ENCODE peak calls at places on chromosomes 12 and 14, in eight cellular contexts. L is activated CD4-positive, alpha-beta T cell treated with anti-CD3 and anti-CD28 coated beads for 4 hours; M is ELF-1; C is glutamatergic neuron; W is stimulated activated CD4-positive, alpha-beta T cell treated with anti-CD3 and anti-CD28 coated beads, Interleukin-15, amount 100 ng/mL, for 24 hours; F is A172; D is NCI-H1930; K is ELR. N is an unnamed sample.

GRCh38 chr12:57248934-57249742 is 1.8 kb downstream of the STAC3 start:
- DNase-seq in W (no peak), M (no peak), C (no peak), F (no peak), L (no peak), D (no peak), K (no peak), N (no peak)

GRCh38 chr12:131327521-131328488 is 374.1 kb downstream of the ADGRD1 start:
- DNase-seq in W (no peak), C (no peak), D (no peak), L (no peak), M (peak), K (no peak), F (no peak), N (no peak)

GRCh38 chr12:47323802-47324201 is 244.0 kb upstream of the AMIGO2 start:
- DNase-seq in K (no peak), D (no peak), L (no peak), C (no peak), M (no peak), F (no peak), W (no peak), N (no peak)

GRCh38 chr14:105844047-105844630 is 317.8 kb downstream of the TMEM121 start:
- DNase-seq in W (no peak), K (no peak), F (no peak), C (no peak), D (no peak), L (no peak), M (no peak), N (no peak)

GRCh38 chr12:95077341-95077740 is 3.9 kb upstream of the NR2C1 start:
- DNase-seq in D (no peak), M (no peak), C (no peak), L (no peak), F (no peak), K (no peak), W (no peak), N (no peak)

GRCh38 chr12:116217045-116217444 is 60.4 kb downstream of the MED13L start:
- DNase-seq in L (no peak), D (no peak), F (no peak), W (no peak), M (no peak), C (no peak), K (no peak), N (no peak)

GRCh38 chr14:60655898-60656754 is 6.8 kb upstream of the SIX1 start:
- DNase-seq in W (peak), D (no peak), K (no peak), L (no peak), M (peak), F (no peak), C (peak), N (no peak)

GRCh38 chr12:51527872-51528271 is 63.2 kb upstream of the SCN8A start:
- DNase-seq in L (no peak), F (no peak), C (no peak), D (no peak), K (no peak), W (no peak), M (no peak), N (no peak)

GRCh38 chr14:89435527-89436273 is 18.7 kb upstream of the FOXN3 start:
- DNase-seq in M (no peak), W (no peak), C (no peak), D (no peak), K (no peak), F (no peak), L (no peak), N (no peak)

GRCh38 chr12:132572106-132572505 is 38.3 kb downstream of the LRCOL1 start:
- DNase-seq in K (no peak), C (no peak), F (no peak), W (no peak), M (peak), L (no peak), D (no peak), N (peak)

GRCh38 chr12:132888852-132889251 is 1.4 kb upstream of the CHFR start:
- DNase-seq in D (no peak), M (peak), L (no peak), C (no peak), K (no peak), W (no peak), F (no peak), N (no peak)

GRCh38 chr12:18171571-18171970 is 81.6 kb upstream of the RERGL start:
- DNase-seq in K (peak), D (no peak), L (no peak), W (no peak), C (no peak), F (no peak), M (no peak), N (peak)

GRCh38 chr12:125229878-125230530 is 164.8 kb downstream of the AACS start:
- DNase-seq in C (no peak), W (no peak), D (no peak), K (no peak), F (no peak), M (peak), L (no peak), N (no peak)

GRCh38 chr12:3432176-3432742 is 58.7 kb upstream of the PRMT8 start:
- DNase-seq in D (no peak), L (no peak), K (peak), F (no peak), M (peak), C (no peak), W (no peak), N (peak)

GRCh38 chr14:99266181-99267178 is 5.5 kb downstream of the BCL11B start:
- DNase-seq in D (no peak), L (peak), C (peak), M (peak), K (peak), F (peak), W (peak), N (peak)

GRCh38 chr12:64252708-64253107 is 30.6 kb upstream of the KICS2 start:
- DNase-seq in F (no peak), K (no peak), W (no peak), L (no peak), C (no peak), M (no peak), D (no peak), N (peak)

GRCh38 chr14:54767139-54767431 is 135.5 kb downstream of the GCH1 start:
- DNase-seq in L (no peak), D (no peak), C (no peak), K (no peak), M (no peak), F (no peak), W (peak), N (no peak)

GRCh38 chr12:91183565-91183964 is 948 bp upstream of the DCN start:
- DNase-seq in F (no peak), D (no peak), C (no peak), W (no peak), L (no peak), K (no peak), M (no peak), N (no peak)

GRCh38 chr12:56954057-56954577 is 3.3 kb downstream of the RDH16 start:
- DNase-seq in L (no peak), M (no peak), C (no peak), W (no peak), D (no peak), K (no peak), F (no peak), N (no peak)

GRCh38 chr14:23646648-23647549 is 10.7 kb downstream of the DHRS2 start:
- DNase-seq in K (peak), M (no peak), W (no peak), F (no peak), C (no peak), L (no peak), D (no peak), N (no peak)

GRCh38 chr14:24334431-24335271 is at the start of gene ADCY4:
- DNase-seq in K (no peak), D (no peak), M (peak), C (peak), L (no peak), W (no peak), F (no peak), N (no peak)

GRCh38 chr12:82527165-82527780 is 159.4 kb upstream of the TMTC2 start:
- DNase-seq in C (no peak), W (peak), L (no peak), D (peak), M (no peak), F (peak), K (peak), N (peak)

GRCh38 chr12:72230589-72230988 is 41.6 kb upstream of the TRHDE start:
- DNase-seq in K (peak), C (no peak), D (no peak), M (no peak), L (no peak), W (no peak), F (no peak), N (no peak)

GRCh38 chr14:104870368-104871144 is 5.5 kb downstream of the CEP170B start:
- DNase-seq in D (no peak), M (peak), W (peak), F (no peak), L (peak), C (peak), K (no peak), N (no peak)

GRCh38 chr14:91387135-91387849 is 30.3 kb downstream of the CCDC88C start:
- DNase-seq in F (peak), L (no peak), W (no peak), D (no peak), C (peak), K (no peak), M (no peak), N (peak)

GRCh38 chr14:69097974-69098373 is 54.9 kb downstream of the DCAF5 start:
- DNase-seq in M (no peak), K (no peak), D (no peak), F (no peak), C (no peak), L (no peak), W (no peak), N (no peak)

GRCh38 chr12:86663173-86663572 is 407.0 kb upstream of the MGAT4C start:
- DNase-seq in K (no peak), M (no peak), D (no peak), C (no peak), F (no peak), W (no peak), L (no peak), N (no peak)

GRCh38 chr14:80291099-80291498 is 79.8 kb upstream of the DIO2 start:
- DNase-seq in K (no peak), F (no peak), L (no peak), W (no peak), D (no peak), M (no peak), C (no peak), N (no peak)

GRCh38 chr12:77888611-77889010 is 57.9 kb downstream of the NAV3 start:
- DNase-seq in D (no peak), K (peak), C (no peak), F (peak), M (no peak), L (no peak), W (no peak), N (peak)

GRCh38 chr12:56599041-56599440 is 31.1 kb downstream of the BAZ2A start:
- DNase-seq in W (no peak), M (no peak), F (no peak), L (no peak), K (no peak), C (no peak), D (no peak), N (no peak)

GRCh38 chr14:68569970-68570409 is 222.9 kb downstream of the ZFP36L1 start:
- DNase-seq in C (no peak), F (no peak), M (no peak), K (no peak), W (no peak), D (no peak), L (no peak), N (no peak)

GRCh38 chr12:49671051-49671765 is 36.0 kb downstream of the FMNL3 start:
- DNase-seq in C (no peak), F (no peak), K (no peak), M (no peak), L (peak), W (peak), D (no peak), N (no peak)

GRCh38 chr12:45615268-45615667 is 114.2 kb upstream of the ARID2 start:
- DNase-seq in L (no peak), F (peak), D (peak), W (no peak), M (no peak), K (peak), C (no peak), N (peak)

GRCh38 chr14:105493921-105494605 is 3.0 kb downstream of the TEDC1 start:
- DNase-seq in K (no peak), F (no peak), C (peak), W (peak), L (no peak), D (no peak), M (no peak), N (no peak)

GRCh38 chr14:61247935-61248334 is 33.2 kb downstream of the TMEM30B start:
- DNase-seq in K (peak), D (no peak), W (no peak), C (no peak), F (no peak), L (no peak), M (no peak), N (peak)

GRCh38 chr12:18868673-18869072 is 130.8 kb downstream of the CAPZA3 start:
- DNase-seq in K (peak), D (no peak), M (no peak), F (no peak), W (no peak), C (no peak), L (no peak), N (peak)

GRCh38 chr12:79725987-79726386 is 35.2 kb upstream of the PAWR start:
- DNase-seq in C (no peak), W (no peak), F (peak), K (peak), M (no peak), L (no peak), D (no peak), N (peak)

GRCh38 chr14:23186913-23187654 is 3.6 kb upstream of the SLC7A8 start:
- DNase-seq in M (peak), L (no peak), K (peak), F (peak), D (no peak), C (peak), W (peak), N (peak)

GRCh38 chr14:79373451-79373850 is 837.9 kb downstream of the DIO2 start:
- DNase-seq in M (no peak), C (no peak), K (no peak), F (no peak), L (no peak), W (no peak), D (no peak), N (no peak)

N was measured in epithelial cell of esophagus.